ENCODE peak calls at places on chromosomes 11 and 22, in four cellular contexts. E is Calu3, L is caudate nucleus, X is renal cortical epithelial cell. C is an unnamed sample.

GRCh38 chr11:76984741-76985140 is 49.5 kb upstream of the B3GNT6 start:
- DNase-seq in X (no peak), E (peak; percentile 31), L (no peak), C (no peak)

GRCh38 chr22:29268511-29269229 is 602 bp downstream of the EWSR1 start:
- DNase-seq in L (no peak), X (no peak), E (peak; percentile 36), C (no peak)

GRCh38 chr11:65547446-65548125 is 10.6 kb downstream of the LTBP3 start:
- DNase-seq in X (no peak), E (no peak), L (no peak), C (no peak)

GRCh38 chr22:19871845-19872778 is 17.4 kb upstream of the GNB1L start:
- DNase-seq in E (no peak), X (no peak), L (no peak), C (no peak)

GRCh38 chr22:38699784-38700183 is 959 bp downstream of the JOSD1 start:
- DNase-seq in L (no peak), X (peak; percentile 51), E (no peak), C (peak; percentile 20)

GRCh38 chr11:5624489-5625278 is at the start of gene TRIM34:
- DNase-seq in X (peak; percentile 78), L (no peak), E (peak; percentile 64), C (peak; percentile 65)

GRCh38 chr22:45204751-45205623 is 35.7 kb downstream of the KIAA0930 start:
- DNase-seq in L (no peak), E (no peak), X (no peak), C (no peak)

GRCh38 chr22:23183107-23183698 is 2.9 kb downstream of the BCR start:
- DNase-seq in L (no peak), E (peak; percentile 66), X (peak; percentile 58), C (peak; percentile 27)

GRCh38 chr11:114774599-114775365 is 96.5 kb downstream of the NXPE2 start:
- DNase-seq in E (peak; percentile 17), L (peak; percentile 15), X (peak; percentile 1), C (peak; percentile 37)

GRCh38 chr22:17875156-17875555 is 100.9 kb upstream of the BID start:
- DNase-seq in L (no peak), E (no peak), X (no peak), C (no peak)

GRCh38 chr11:61966673-61967176 is 709 bp downstream of the FTH1 start:
- DNase-seq in X (no peak), L (no peak), E (no peak), C (no peak)

GRCh38 chr11:8691601-8692000 is 9.0 kb downstream of the RPL27A start:
- DNase-seq in L (no peak), E (no peak), X (no peak), C (no peak)

GRCh38 chr11:46967962-46968361 is 31.4 kb downstream of the CSTPP1 start:
- DNase-seq in X (no peak), L (no peak), E (no peak), C (no peak)

GRCh38 chr22:38041760-38042584 is 15.2 kb upstream of the PICK1 start:
- DNase-seq in L (no peak), E (no peak), X (no peak), C (no peak)